ENCODE peak calls at places on chromosome 16, in nine cellular contexts. One of them, this sample, is unnamed.

GRCh38 chr16:4882633-4883285 is 35.5 kb downstream of the UBN1 start:
- DNase-seq in CD4-positive, CD25-positive, alpha-beta regulatory T cell: no peak
- DNase-seq in neuronal stem cell: no peak
- DNase-seq in transverse colon: no peak
- DNase-seq in right atrium auricular region: no peak
- DNase-seq in body of pancreas: peak
- DNase-seq in psoas muscle: peak
- DNase-seq in breast epithelium: no peak
- DNase-seq in sigmoid colon: no peak
- DNase-seq in this sample: peak

GRCh38 chr16:24800586-24800985 is 45.2 kb upstream of the SLC5A11 start:
- DNase-seq in breast epithelium: no peak
- DNase-seq in psoas muscle: no peak
- DNase-seq in CD4-positive, CD25-positive, alpha-beta regulatory T cell: no peak
- DNase-seq in sigmoid colon: no peak
- DNase-seq in right atrium auricular region: no peak
- DNase-seq in body of pancreas: no peak
- DNase-seq in transverse colon: no peak
- DNase-seq in neuronal stem cell: no peak
- DNase-seq in this sample: peak

GRCh38 chr16:19001788-19002187 is 18.1 kb downstream of the TMC7 start:
- DNase-seq in right atrium auricular region: no peak
- DNase-seq in transverse colon: no peak
- DNase-seq in body of pancreas: peak
- DNase-seq in sigmoid colon: no peak
- DNase-seq in psoas muscle: no peak
- DNase-seq in neuronal stem cell: no peak
- DNase-seq in CD4-positive, CD25-positive, alpha-beta regulatory T cell: no peak
- DNase-seq in breast epithelium: no peak
- DNase-seq in this sample: peak

GRCh38 chr16:57115148-57115503 is 22.7 kb downstream of the CPNE2 start:
- DNase-seq in breast epithelium: no peak
- DNase-seq in body of pancreas: no peak
- DNase-seq in sigmoid colon: no peak
- DNase-seq in right atrium auricular region: no peak
- DNase-seq in CD4-positive, CD25-positive, alpha-beta regulatory T cell: no peak
- DNase-seq in transverse colon: no peak
- DNase-seq in neuronal stem cell: no peak
- DNase-seq in psoas muscle: no peak
- DNase-seq in this sample: no peak

GRCh38 chr16:72400257-72401078 is 228.5 kb upstream of the PMFBP1 start:
- DNase-seq in neuronal stem cell: peak
- DNase-seq in psoas muscle: no peak
- DNase-seq in transverse colon: peak
- DNase-seq in CD4-positive, CD25-positive, alpha-beta regulatory T cell: peak
- DNase-seq in body of pancreas: peak
- DNase-seq in right atrium auricular region: no peak
- DNase-seq in breast epithelium: no peak
- DNase-seq in sigmoid colon: no peak
- DNase-seq in this sample: no peak

GRCh38 chr16:1534021-1535020 is 855 bp downstream of the TMEM204 start:
- DNase-seq in psoas muscle: peak
- DNase-seq in body of pancreas: no peak
- DNase-seq in right atrium auricular region: no peak
- DNase-seq in CD4-positive, CD25-positive, alpha-beta regulatory T cell: peak
- DNase-seq in transverse colon: no peak
- DNase-seq in sigmoid colon: no peak
- DNase-seq in neuronal stem cell: no peak
- DNase-seq in breast epithelium: no peak
- DNase-seq in this sample: no peak

GRCh38 chr16:85286066-85286712 is 173.9 kb upstream of the CIBAR2 start:
- DNase-seq in right atrium auricular region: peak
- DNase-seq in body of pancreas: peak
- DNase-seq in CD4-positive, CD25-positive, alpha-beta regulatory T cell: no peak
- DNase-seq in sigmoid colon: peak
- DNase-seq in neuronal stem cell: no peak
- DNase-seq in breast epithelium: peak
- DNase-seq in transverse colon: no peak
- DNase-seq in psoas muscle: peak
- DNase-seq in this sample: no peak

GRCh38 chr16:24013733-24014645 is 178.2 kb downstream of the PRKCB start:
- DNase-seq in breast epithelium: no peak
- DNase-seq in psoas muscle: no peak
- DNase-seq in CD4-positive, CD25-positive, alpha-beta regulatory T cell: peak
- DNase-seq in body of pancreas: no peak
- DNase-seq in transverse colon: peak
- DNase-seq in sigmoid colon: no peak
- DNase-seq in neuronal stem cell: no peak
- DNase-seq in right atrium auricular region: no peak
- DNase-seq in this sample: no peak

GRCh38 chr16:54632322-54632721 is 298.3 kb upstream of the IRX5 start:
- DNase-seq in right atrium auricular region: no peak
- DNase-seq in breast epithelium: no peak
- DNase-seq in sigmoid colon: no peak
- DNase-seq in body of pancreas: no peak
- DNase-seq in transverse colon: no peak
- DNase-seq in psoas muscle: no peak
- DNase-seq in neuronal stem cell: no peak
- DNase-seq in CD4-positive, CD25-positive, alpha-beta regulatory T cell: no peak
- DNase-seq in this sample: no peak

GRCh38 chr16:74742051-74742481 is 32.6 kb downstream of the FA2H start:
- DNase-seq in CD4-positive, CD25-positive, alpha-beta regulatory T cell: no peak
- DNase-seq in sigmoid colon: no peak
- DNase-seq in transverse colon: no peak
- DNase-seq in right atrium auricular region: no peak
- DNase-seq in body of pancreas: no peak
- DNase-seq in psoas muscle: no peak
- DNase-seq in breast epithelium: no peak
- DNase-seq in neuronal stem cell: no peak
- DNase-seq in this sample: no peak

GRCh38 chr16:15963307-15963910 is 14.0 kb downstream of the ABCC1 start:
- DNase-seq in CD4-positive, CD25-positive, alpha-beta regulatory T cell: no peak
- DNase-seq in neuronal stem cell: no peak
- DNase-seq in right atrium auricular region: no peak
- DNase-seq in breast epithelium: no peak
- DNase-seq in sigmoid colon: no peak
- DNase-seq in body of pancreas: no peak
- DNase-seq in psoas muscle: no peak
- DNase-seq in transverse colon: no peak
- DNase-seq in this sample: no peak

GRCh38 chr16:12386076-12386641 is 409.6 kb downstream of the SNX29 start:
- DNase-seq in psoas muscle: no peak
- DNase-seq in breast epithelium: no peak
- DNase-seq in CD4-positive, CD25-positive, alpha-beta regulatory T cell: no peak
- DNase-seq in sigmoid colon: no peak
- DNase-seq in neuronal stem cell: no peak
- DNase-seq in body of pancreas: no peak
- DNase-seq in right atrium auricular region: no peak
- DNase-seq in transverse colon: no peak
- DNase-seq in this sample: no peak

GRCh38 chr16:9518054-9518453 is 426.6 kb downstream of the HAPSTR1 start:
- DNase-seq in right atrium auricular region: no peak
- DNase-seq in transverse colon: no peak
- DNase-seq in CD4-positive, CD25-positive, alpha-beta regulatory T cell: no peak
- DNase-seq in breast epithelium: no peak
- DNase-seq in neuronal stem cell: no peak
- DNase-seq in psoas muscle: no peak
- DNase-seq in body of pancreas: no peak
- DNase-seq in sigmoid colon: peak
- DNase-seq in this sample: no peak

GRCh38 chr16:19073344-19073743 is 5.9 kb downstream of the COQ7 start:
- DNase-seq in breast epithelium: no peak
- DNase-seq in CD4-positive, CD25-positive, alpha-beta regulatory T cell: no peak
- DNase-seq in sigmoid colon: no peak
- DNase-seq in body of pancreas: no peak
- DNase-seq in neuronal stem cell: no peak
- DNase-seq in right atrium auricular region: no peak
- DNase-seq in psoas muscle: no peak
- DNase-seq in transverse colon: no peak
- DNase-seq in this sample: no peak

GRCh38 chr16:15785386-15786059 is 71.3 kb downstream of the MYH11 start:
- DNase-seq in body of pancreas: no peak
- DNase-seq in neuronal stem cell: no peak
- DNase-seq in breast epithelium: no peak
- DNase-seq in CD4-positive, CD25-positive, alpha-beta regulatory T cell: no peak
- DNase-seq in sigmoid colon: no peak
- DNase-seq in psoas muscle: no peak
- DNase-seq in transverse colon: no peak
- DNase-seq in right atrium auricular region: no peak
- DNase-seq in this sample: no peak

GRCh38 chr16:54265558-54266213 is 20.9 kb downstream of the IRX3 start:
- DNase-seq in CD4-positive, CD25-positive, alpha-beta regulatory T cell: no peak
- DNase-seq in psoas muscle: no peak
- DNase-seq in breast epithelium: no peak
- DNase-seq in transverse colon: no peak
- DNase-seq in right atrium auricular region: no peak
- DNase-seq in sigmoid colon: no peak
- DNase-seq in neuronal stem cell: no peak
- DNase-seq in body of pancreas: no peak
- DNase-seq in this sample: no peak

GRCh38 chr16:85055503-85056210 is 28.1 kb downstream of the KIAA0513 start:
- DNase-seq in CD4-positive, CD25-positive, alpha-beta regulatory T cell: peak
- DNase-seq in body of pancreas: no peak
- DNase-seq in breast epithelium: peak
- DNase-seq in sigmoid colon: no peak
- DNase-seq in neuronal stem cell: no peak
- DNase-seq in psoas muscle: no peak
- DNase-seq in transverse colon: peak
- DNase-seq in right atrium auricular region: peak
- DNase-seq in this sample: no peak

GRCh38 chr16:49485663-49486062 is 112.1 kb downstream of the C16orf78 start:
- DNase-seq in CD4-positive, CD25-positive, alpha-beta regulatory T cell: no peak
- DNase-seq in psoas muscle: peak
- DNase-seq in right atrium auricular region: no peak
- DNase-seq in sigmoid colon: peak
- DNase-seq in transverse colon: peak
- DNase-seq in breast epithelium: no peak
- DNase-seq in neuronal stem cell: no peak
- DNase-seq in body of pancreas: no peak
- DNase-seq in this sample: no peak

GRCh38 chr16:426115-426905 is 861 bp downstream of the RAB11FIP3 start:
- DNase-seq in transverse colon: peak
- DNase-seq in psoas muscle: peak
- DNase-seq in right atrium auricular region: no peak
- DNase-seq in neuronal stem cell: no peak
- DNase-seq in breast epithelium: no peak
- DNase-seq in body of pancreas: peak
- DNase-seq in CD4-positive, CD25-positive, alpha-beta regulatory T cell: peak
- DNase-seq in sigmoid colon: no peak
- DNase-seq in this sample: no peak

GRCh38 chr16:67773569-67774456 is 32.5 kb downstream of the RANBP10 start:
- DNase-seq in psoas muscle: no peak
- DNase-seq in sigmoid colon: no peak
- DNase-seq in CD4-positive, CD25-positive, alpha-beta regulatory T cell: no peak
- DNase-seq in body of pancreas: no peak
- DNase-seq in breast epithelium: no peak
- DNase-seq in transverse colon: no peak
- DNase-seq in right atrium auricular region: peak
- DNase-seq in neuronal stem cell: no peak
- DNase-seq in this sample: no peak

GRCh38 chr16:8346291-8346690 is 244.0 kb downstream of the TMEM114 start:
- DNase-seq in psoas muscle: no peak
- DNase-seq in right atrium auricular region: no peak
- DNase-seq in body of pancreas: peak
- DNase-seq in breast epithelium: no peak
- DNase-seq in sigmoid colon: no peak
- DNase-seq in neuronal stem cell: peak
- DNase-seq in CD4-positive, CD25-positive, alpha-beta regulatory T cell: no peak
- DNase-seq in transverse colon: no peak
- DNase-seq in this sample: no peak

GRCh38 chr16:58499615-58500328 is at the start of gene NDRG4:
- DNase-seq in neuronal stem cell: peak
- DNase-seq in breast epithelium: peak
- DNase-seq in CD4-positive, CD25-positive, alpha-beta regulatory T cell: peak
- DNase-seq in body of pancreas: peak
- DNase-seq in psoas muscle: no peak
- DNase-seq in transverse colon: peak
- DNase-seq in sigmoid colon: peak
- DNase-seq in right atrium auricular region: no peak
- DNase-seq in this sample: no peak

GRCh38 chr16:81492307-81492706 is 47.7 kb downstream of the CMIP start:
- DNase-seq in CD4-positive, CD25-positive, alpha-beta regulatory T cell: no peak
- DNase-seq in breast epithelium: no peak
- DNase-seq in body of pancreas: no peak
- DNase-seq in transverse colon: no peak
- DNase-seq in psoas muscle: peak
- DNase-seq in right atrium auricular region: no peak
- DNase-seq in sigmoid colon: no peak
- DNase-seq in neuronal stem cell: peak
- DNase-seq in this sample: no peak
- H3K27ac ChIP-seq in CD4-positive, CD25-positive, alpha-beta regulatory T cell: no peak
- H3K27ac ChIP-seq in breast epithelium: peak
- H3K27ac ChIP-seq in body of pancreas: peak
- H3K27ac ChIP-seq in transverse colon: peak
- H3K27ac ChIP-seq in psoas muscle: no peak
- H3K27ac ChIP-seq in right atrium auricular region: peak
- H3K27ac ChIP-seq in sigmoid colon: peak
- H3K27ac ChIP-seq in neuronal stem cell: peak
- H3K27ac ChIP-seq in this sample: peak

GRCh38 chr16:83727018-83727417 is 80.8 kb upstream of the HSBP1 start:
- DNase-seq in breast epithelium: no peak
- DNase-seq in psoas muscle: no peak
- DNase-seq in right atrium auricular region: no peak
- DNase-seq in sigmoid colon: no peak
- DNase-seq in neuronal stem cell: no peak
- DNase-seq in body of pancreas: no peak
- DNase-seq in transverse colon: no peak
- DNase-seq in CD4-positive, CD25-positive, alpha-beta regulatory T cell: no peak
- DNase-seq in this sample: no peak
- H3K27ac ChIP-seq in breast epithelium: no peak
- H3K27ac ChIP-seq in psoas muscle: no peak
- H3K27ac ChIP-seq in right atrium auricular region: no peak
- H3K27ac ChIP-seq in sigmoid colon: no peak
- H3K27ac ChIP-seq in neuronal stem cell: no peak
- H3K27ac ChIP-seq in body of pancreas: no peak
- H3K27ac ChIP-seq in transverse colon: no peak
- H3K27ac ChIP-seq in CD4-positive, CD25-positive, alpha-beta regulatory T cell: no peak
- H3K27ac ChIP-seq in this sample: no peak

GRCh38 chr16:82991435-82991834 is 364.7 kb downstream of the CDH13 start:
- DNase-seq in body of pancreas: no peak
- DNase-seq in sigmoid colon: no peak
- DNase-seq in breast epithelium: no peak
- DNase-seq in CD4-positive, CD25-positive, alpha-beta regulatory T cell: no peak
- DNase-seq in transverse colon: peak
- DNase-seq in right atrium auricular region: no peak
- DNase-seq in neuronal stem cell: no peak
- DNase-seq in psoas muscle: no peak
- DNase-seq in this sample: no peak
- H3K27ac ChIP-seq in body of pancreas: no peak
- H3K27ac ChIP-seq in sigmoid colon: no peak
- H3K27ac ChIP-seq in breast epithelium: no peak
- H3K27ac ChIP-seq in CD4-positive, CD25-positive, alpha-beta regulatory T cell: no peak
- H3K27ac ChIP-seq in transverse colon: peak
- H3K27ac ChIP-seq in right atrium auricular region: no peak
- H3K27ac ChIP-seq in neuronal stem cell: no peak
- H3K27ac ChIP-seq in psoas muscle: no peak
- H3K27ac ChIP-seq in this sample: no peak

DNA sequence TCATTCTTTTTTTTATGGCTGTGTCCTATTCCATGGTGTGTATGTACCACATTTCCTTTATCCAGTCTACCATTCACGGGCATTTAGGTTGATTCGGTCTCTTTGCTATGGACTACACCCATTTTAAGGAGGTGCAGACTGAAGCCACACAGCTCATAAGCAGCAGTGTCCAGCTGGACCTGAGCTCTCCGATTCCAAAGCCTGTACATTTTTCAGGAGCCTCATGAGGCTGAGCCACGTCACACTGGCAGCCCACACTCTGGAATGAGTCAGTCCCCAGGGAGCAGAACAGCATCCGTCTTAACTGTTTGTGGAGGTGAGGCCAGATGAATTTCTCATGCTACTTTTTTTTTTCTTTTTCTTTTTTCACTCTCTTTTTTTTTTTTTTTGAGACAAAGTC is 116.1 kb downstream of the C16orf95 start:
- DNase-seq in sigmoid colon: peak
- DNase-seq in CD4-positive, CD25-positive, alpha-beta regulatory T cell: no peak
- DNase-seq in breast epithelium: no peak
- DNase-seq in neuronal stem cell: no peak
- DNase-seq in transverse colon: peak
- DNase-seq in body of pancreas: peak
- DNase-seq in right atrium auricular region: peak
- DNase-seq in psoas muscle: peak
- DNase-seq in this sample: peak
- H3K27ac ChIP-seq in sigmoid colon: peak
- H3K27ac ChIP-seq in CD4-positive, CD25-positive, alpha-beta regulatory T cell: no peak
- H3K27ac ChIP-seq in breast epithelium: no peak
- H3K27ac ChIP-seq in neuronal stem cell: no peak
- H3K27ac ChIP-seq in transverse colon: no peak
- H3K27ac ChIP-seq in body of pancreas: no peak
- H3K27ac ChIP-seq in right atrium auricular region: no peak
- H3K27ac ChIP-seq in psoas muscle: no peak
- H3K27ac ChIP-seq in this sample: no peak

This sample was measured in epithelial cell of prostate.